ENCODE peak calls at places on chromosomes 13 and 19, in five cellular contexts. T is heart left ventricle, D is IMR-90, U is cardiac muscle cell, K is body of pancreas. V is an unnamed sample.

GRCh38 chr19:35882074-35882832 is 13.9 kb downstream of the APLP1 start:
- DNase-seq in T (no peak), D (peak; percentile 81), U (peak; percentile 84), K (peak; percentile 47), V (no peak)

GRCh38 chr19:38928406-38929001 is 2.1 kb downstream of the SARS2 start:
- DNase-seq in T (no peak), D (no peak), U (no peak), K (no peak), V (no peak)

GRCh38 chr13:30806784-30807183 is 71.4 kb downstream of the ALOX5AP start:
- DNase-seq in T (no peak), D (peak; percentile 88), U (peak; percentile 72), K (no peak), V (no peak)

GRCh38 chr19:54952591-54953344 is 5.4 kb upstream of the NLRP7 start:
- DNase-seq in T (no peak), D (no peak), U (peak; percentile 45), K (no peak), V (no peak)

GRCh38 chr13:24627090-24627714 is 53.0 kb upstream of the ATP12A start:
- DNase-seq in T (no peak), D (no peak), U (peak; percentile 22), K (no peak), V (no peak)

GRCh38 chr13:37618554-37618953 is 20.0 kb upstream of the POSTN start:
- DNase-seq in T (no peak), D (peak; percentile 84), U (peak; percentile 77), K (no peak), V (no peak)

GRCh38 chr13:75318138-75318833 is 163.7 kb downstream of the TBC1D4 start:
- DNase-seq in T (no peak), D (no peak), U (no peak), K (no peak), V (no peak)

GRCh38 chr19:6711078-6711361 is 9.4 kb downstream of the C3 start:
- DNase-seq in T (no peak), D (no peak), U (no peak), K (no peak), V (no peak)

GRCh38 chr13:73057284-73058025 is 1.4 kb upstream of the KLF5 start:
- DNase-seq in T (no peak), D (no peak), U (no peak), K (no peak), V (no peak)

GRCh38 chr13:35501721-35502235 is 25.3 kb upstream of the MAB21L1 start:
- DNase-seq in T (no peak), D (no peak), U (no peak), K (no peak), V (no peak)

GRCh38 chr19:3176715-3177501 is 1.7 kb upstream of the S1PR4 start:
- DNase-seq in T (no peak), D (peak; percentile 67), U (no peak), K (no peak), V (no peak)

GRCh38 chr19:3178973-3179738 is 587 bp downstream of the S1PR4 start:
- DNase-seq in T (no peak), D (no peak), U (no peak), K (no peak), V (no peak)

GRCh38 chr19:3179739-3180293 is 1.2 kb downstream of the S1PR4 start:
- DNase-seq in T (no peak), D (no peak), U (no peak), K (no peak), V (no peak)

GRCh38 chr19:3175761-3176714 is 2.5 kb upstream of the S1PR4 start:
- DNase-seq in T (no peak), D (peak; percentile 65), U (no peak), K (peak; percentile 71), V (no peak)

GRCh38 chr19:3178377-3178972 is at the start of gene S1PR4:
- DNase-seq in T (no peak), D (no peak), U (no peak), K (no peak), V (peak; percentile 20)
- H3K27ac ChIP-seq in T (peak within 1 kb of the TSS; percentile 39), D (no peak within 1 kb of the TSS), U (no peak within 1 kb of the TSS), K (no peak within 1 kb of the TSS), V (no peak within 1 kb of the TSS)

GRCh38 chr13:56720841-56721240 is 419.9 kb upstream of the PRR20A start:
- DNase-seq in T (no peak), D (no peak), U (peak; percentile 3), K (no peak), V (no peak)

GRCh38 chr13:56713656-56714055 is 427.1 kb upstream of the PRR20A start:
- DNase-seq in T (no peak), D (no peak), U (no peak), K (no peak), V (no peak)

GRCh38 chr13:56718791-56719190 is 421.9 kb upstream of the PRR20A start:
- DNase-seq in T (no peak), D (no peak), U (peak; percentile 3), K (no peak), V (no peak)
- H3K27ac ChIP-seq in T (no peak overlapping the region), D (no peak overlapping the region), U (no peak overlapping the region), K (no peak overlapping the region), V (no peak overlapping the region)

DNA sequence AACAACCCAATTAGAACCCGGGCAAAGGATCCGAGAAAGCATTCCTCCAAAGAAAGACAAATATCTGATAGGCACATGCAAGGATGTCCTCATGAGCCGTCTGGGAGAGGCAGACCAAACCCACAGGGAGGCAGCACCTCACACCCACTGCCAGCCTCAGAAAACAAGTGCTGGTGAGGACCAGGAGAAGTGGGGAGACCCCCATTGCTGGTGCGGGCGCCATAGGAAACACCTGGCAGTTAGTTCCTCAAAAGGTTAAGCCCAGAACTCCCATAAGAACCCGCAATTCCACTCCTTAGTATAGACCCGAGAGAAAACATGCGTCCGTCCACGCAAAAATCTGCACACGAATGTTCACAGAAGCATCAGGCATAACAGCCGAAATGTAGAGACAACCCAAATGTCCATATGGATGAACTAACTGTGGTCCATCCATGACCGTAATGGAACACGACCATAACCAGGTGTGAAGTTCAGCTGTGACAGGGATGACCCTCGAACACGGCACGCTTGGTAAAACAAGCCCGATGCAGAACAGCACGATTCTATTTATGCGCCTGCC is 7.9 kb downstream of the ZNF787 start:
- DNase-seq in T (no peak), D (no peak), U (no peak), K (no peak), V (no peak)
- H3K27ac ChIP-seq in T (no peak overlapping the region), D (no peak overlapping the region), U (peak overlapping the region; percentile 93), K (peak overlapping the region; percentile 80), V (no peak overlapping the region)

GRCh38 chr13:44903596-44903995 is 85.7 kb downstream of the NUFIP1 start:
- DNase-seq in T (peak; percentile 81), D (peak; percentile 84), U (peak; percentile 95), K (peak; percentile 63), V (peak; percentile 73)
- H3K27ac ChIP-seq in T (peak overlapping the region; percentile 68), D (peak overlapping the region; percentile 63), U (no peak overlapping the region), K (peak overlapping the region; percentile 13), V (no peak overlapping the region)

GRCh38 chr19:49850221-49850486 is 805 bp upstream of the PTOV1 start:
- DNase-seq in T (no peak), D (no peak), U (no peak), K (no peak), V (no peak)
- H3K27ac ChIP-seq in T (peak overlapping the region; percentile 95), D (peak overlapping the region; percentile 15), U (peak overlapping the region; percentile 97), K (peak overlapping the region; percentile 99), V (peak overlapping the region; percentile 94)